ENCODE peak calls at places on chromosomes 12 and 14, in six cellular contexts. Z, W, N, Q, G and O are unnamed samples.

GRCh38 chr12:22971247-22971646 is 346.3 kb downstream of the ETNK1 start:
- DNase-seq in Z (no peak), W (no peak), N (no peak), Q (no peak), G (no peak), O (no peak)

GRCh38 chr14:74488788-74489397 is 4.2 kb downstream of the NPC2 start:
- DNase-seq in Z (no peak), W (no peak), N (no peak), Q (no peak), G (no peak), O (no peak)

GRCh38 chr12:105451211-105451610 is 120.7 kb downstream of the C12orf75 start:
- DNase-seq in Z (no peak), W (no peak), N (no peak), Q (no peak), G (no peak), O (no peak)

GRCh38 chr12:597926-598568 is 65.2 kb downstream of the NINJ2 start:
- DNase-seq in Z (no peak), W (no peak), N (no peak), Q (no peak), G (no peak), O (no peak)

GRCh38 chr14:52951730-52952481 is 1.1 kb upstream of the FERMT2 start:
- DNase-seq in Z (no peak), W (no peak), N (peak; percentile 73), Q (no peak), G (peak; percentile 27), O (no peak)

GRCh38 chr12:102543931-102544485 is 63.6 kb upstream of the IGF1 start:
- DNase-seq in Z (no peak), W (no peak), N (no peak), Q (no peak), G (no peak), O (no peak)

GRCh38 chr12:132400011-132400641 is 70.7 kb upstream of the GALNT9 start:
- DNase-seq in Z (no peak), W (no peak), N (no peak), Q (no peak), G (no peak), O (no peak)

GRCh38 chr12:49891476-49891875 is 12.2 kb downstream of the FAIM2 start:
- DNase-seq in Z (no peak), W (no peak), N (no peak), Q (no peak), G (no peak), O (no peak)

GRCh38 chr12:50924439-50925341 is 27.7 kb upstream of the HIGD1C start:
- DNase-seq in Z (peak; percentile 63), W (peak; percentile 30), N (peak; percentile 89), Q (peak; percentile 76), G (peak; percentile 93), O (peak; percentile 33)

GRCh38 chr12:97940629-97941028 is 478.0 kb downstream of the RMST start:
- DNase-seq in Z (no peak), W (no peak), N (no peak), Q (no peak), G (no peak), O (no peak)

GRCh38 chr12:3132636-3133409 is 55.6 kb downstream of the TSPAN9 start:
- DNase-seq in Z (peak; percentile 59), W (no peak), N (no peak), Q (no peak), G (no peak), O (no peak)

GRCh38 chr12:115163710-115164109 is 479.7 kb upstream of the TBX3 start:
- DNase-seq in Z (no peak), W (no peak), N (no peak), Q (no peak), G (no peak), O (no peak)

GRCh38 chr12:121748571-121749265 is 36.2 kb downstream of the TMEM120B start:
- DNase-seq in Z (peak; percentile 52), W (no peak), N (peak; percentile 88), Q (no peak), G (peak; percentile 95), O (no peak)

GRCh38 chr12:27703720-27704452 is 6.7 kb upstream of the MRPS35 start:
- DNase-seq in Z (peak; percentile 85), W (peak; percentile 30), N (peak; percentile 75), Q (peak; percentile 43), G (peak; percentile 82), O (no peak)

GRCh38 chr12:104505095-104505819 is 48.5 kb downstream of the CHST11 start:
- DNase-seq in Z (no peak), W (peak; percentile 31), N (no peak), Q (peak; percentile 64), G (no peak), O (peak; percentile 33)

GRCh38 chr14:99554184-99554583 is 49.8 kb downstream of the CCDC85C start:
- DNase-seq in Z (no peak), W (no peak), N (no peak), Q (no peak), G (no peak), O (no peak)

GRCh38 chr12:9509464-9510166 is 98.1 kb downstream of the KLRB1 start:
- DNase-seq in Z (no peak), W (no peak), N (no peak), Q (no peak), G (no peak), O (no peak)

GRCh38 chr14:101133068-101133467 is 229.5 kb upstream of the RTL1 start:
- DNase-seq in Z (no peak), W (no peak), N (no peak), Q (no peak), G (no peak), O (no peak)

GRCh38 chr14:20614038-20614840 is 23.1 kb upstream of the RNASE12 start:
- DNase-seq in Z (peak; percentile 69), W (no peak), N (no peak), Q (no peak), G (no peak), O (no peak)

GRCh38 chr12:113173081-113173698 is 12.1 kb downstream of the DDX54 start:
- DNase-seq in Z (no peak), W (no peak), N (no peak), Q (no peak), G (no peak), O (no peak)

GRCh38 chr12:27237790-27238771 is 6.0 kb upstream of the STK38L start:
- DNase-seq in Z (no peak), W (no peak), N (no peak), Q (peak; percentile 72), G (no peak), O (no peak)

GRCh38 chr14:89810101-89810500 is 144.4 kb downstream of the EFCAB11 start:
- DNase-seq in Z (no peak), W (no peak), N (no peak), Q (no peak), G (no peak), O (no peak)

GRCh38 chr14:89814126-89814525 is 140.4 kb downstream of the EFCAB11 start:
- DNase-seq in Z (no peak), W (no peak), N (no peak), Q (no peak), G (no peak), O (no peak)

GRCh38 chr14:89807905-89808304 is 146.6 kb downstream of the EFCAB11 start:
- DNase-seq in Z (no peak), W (no peak), N (no peak), Q (no peak), G (no peak), O (no peak)

GRCh38 chr14:89813485-89814080 is 140.9 kb downstream of the EFCAB11 start:
- DNase-seq in Z (no peak), W (no peak), N (no peak), Q (no peak), G (no peak), O (no peak)
- TF ChIP-seq POLR2AphosphoS5 in Z (no peak), W (no peak), N (no peak), Q (no peak), G (no peak), O (no peak)

DNA sequence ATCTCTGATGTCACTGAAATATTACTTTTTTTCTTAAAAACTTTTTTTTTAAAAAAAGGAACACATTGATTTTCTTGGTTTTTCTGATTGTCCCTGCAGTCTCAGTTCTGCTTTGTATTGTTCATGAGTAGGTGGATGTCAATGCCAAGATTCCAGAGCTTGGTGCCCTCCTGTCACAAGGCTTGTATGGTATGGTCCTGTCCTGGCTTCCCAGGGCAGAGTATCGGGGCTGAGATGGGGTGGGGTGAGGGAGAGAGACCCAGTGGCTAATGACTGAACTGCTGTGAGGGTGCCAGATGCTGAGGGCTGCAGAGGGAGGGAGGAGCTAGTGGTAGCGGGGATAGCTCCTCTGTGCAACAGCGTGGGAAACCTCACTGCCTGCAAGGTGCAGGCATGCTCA is 4.4 kb upstream of the CTDSP2 start:
- DNase-seq in Z (no peak), W (peak; percentile 49), N (no peak), Q (no peak), G (no peak), O (no peak)
- TF ChIP-seq POLR2A in Z (no peak), W (no peak), N (no peak), Q (no peak), G (no peak), O (no peak)

GRCh38 chr12:88897723-88898122 is 317.5 kb upstream of the KITLG start:
- DNase-seq in Z (no peak), W (no peak), N (no peak), Q (no peak), G (no peak), O (no peak)

GRCh38 chr12:88893801-88894200 is 313.5 kb upstream of the KITLG start:
- DNase-seq in Z (no peak), W (no peak), N (no peak), Q (no peak), G (no peak), O (no peak)

GRCh38 chr12:88895634-88896033 is 315.4 kb upstream of the KITLG start:
- DNase-seq in Z (no peak), W (no peak), N (no peak), Q (no peak), G (no peak), O (no peak)

DNA sequence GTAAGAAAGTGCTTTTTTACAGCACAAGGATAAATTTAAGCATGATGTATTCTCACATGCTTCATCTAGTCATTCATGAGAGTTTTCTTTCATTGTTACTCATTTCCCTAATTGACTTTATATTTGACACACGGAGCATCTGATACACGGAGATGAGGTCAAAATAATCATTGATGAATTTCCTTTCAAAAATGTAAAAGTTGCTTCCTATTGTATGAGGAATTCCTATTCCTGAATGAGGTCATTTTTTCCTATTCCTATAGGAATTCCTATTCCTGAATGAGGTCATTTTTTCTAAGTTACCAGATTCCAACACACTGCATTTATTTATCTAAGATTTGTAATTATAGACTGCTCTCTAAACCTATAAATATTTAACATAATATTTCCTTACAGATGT is 316.7 kb upstream of the KITLG start:
- DNase-seq in Z (no peak), W (no peak), N (no peak), Q (no peak), G (no peak), O (no peak)
- TF ChIP-seq TAF1 in Z (no peak), W (no peak), N (no peak), Q (no peak), G (no peak), O (no peak)

DNA sequence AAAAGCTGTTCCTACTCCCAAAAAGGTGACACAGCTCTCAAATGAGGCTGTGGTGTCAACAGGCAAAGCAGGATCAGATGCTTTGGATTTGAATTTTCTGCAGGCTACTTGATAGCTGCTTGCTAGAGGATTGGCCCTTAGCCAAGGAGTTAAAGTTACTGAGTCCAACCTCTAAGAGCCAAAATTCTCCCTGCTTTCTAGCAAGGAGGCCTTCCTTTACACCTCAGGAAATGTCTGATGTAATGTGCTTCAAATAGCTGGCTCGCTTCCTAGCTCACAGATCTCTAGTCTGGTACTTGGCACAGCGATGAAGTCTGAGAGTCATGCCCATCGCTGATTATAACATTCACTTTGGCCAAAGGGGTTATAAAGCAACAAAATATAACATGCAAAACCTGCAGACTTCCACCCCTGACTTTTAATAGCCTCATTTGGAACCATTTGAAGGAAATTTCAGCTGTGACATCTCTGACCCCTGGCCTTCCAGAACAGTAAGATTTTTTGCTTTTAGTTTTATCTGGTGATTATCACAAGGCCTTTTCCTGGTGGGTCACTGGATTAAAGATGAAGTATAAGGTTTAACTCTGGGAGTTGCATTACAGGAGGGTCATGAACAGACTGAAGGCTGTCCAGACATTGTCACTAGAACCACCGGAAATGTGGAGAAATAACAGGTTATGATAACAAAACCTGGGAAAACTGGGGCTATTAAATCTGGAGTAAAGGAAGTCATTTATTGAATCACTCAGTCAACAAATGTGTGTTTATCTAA is 189.7 kb downstream of the EPS8 start:
- DNase-seq in Z (no peak), W (no peak), N (no peak), Q (no peak), G (no peak), O (no peak)
- TF ChIP-seq POLR2AphosphoS5 in Z (no peak), W (no peak), N (no peak), Q (no peak), G (no peak), O (no peak)